ENCODE peak calls at places on chromosomes 11 and 22, in seven cellular contexts. B is HCT116, N is SK-N-SH, J is H1, I is HepG2, X is GM12878, U is K562. Y is an unnamed sample.
A peak's percentile ranks its signal among the peaks of the same experiment; 100 is the strongest.

GRCh38 chr11:134124660-134125451 is 56.0 kb downstream of the JAM3 start:
- DNase-seq in U (no peak), I (no peak), N (peak; percentile 86), B (no peak), J (peak; percentile 73), X (no peak), Y (peak; percentile 76)

GRCh38 chr11:102469196-102469821 is 16.7 kb upstream of the TMEM123 start:
- DNase-seq in N (no peak), U (no peak), I (no peak), B (no peak), J (no peak), X (no peak), Y (no peak)

GRCh38 chr11:69662021-69662698 is 13.0 kb downstream of the LTO1 start:
- DNase-seq in X (no peak), I (no peak), J (no peak), B (no peak), U (no peak), N (peak; percentile 61), Y (no peak)

GRCh38 chr11:116825854-116826750 is 3.0 kb upstream of the APOA4 start:
- DNase-seq in U (no peak), X (no peak), I (no peak), N (no peak), J (no peak), B (no peak), Y (no peak)

GRCh38 chr22:45645526-45646414 is 25.9 kb upstream of the ATXN10 start:
- DNase-seq in N (peak; percentile 94), X (no peak), J (peak; percentile 97), I (no peak), U (peak; percentile 78), B (peak; percentile 26), Y (peak; percentile 73)

GRCh38 chr11:78469905-78470304 is 52.3 kb upstream of the GAB2 start:
- DNase-seq in I (no peak), X (no peak), J (no peak), B (no peak), U (no peak), N (no peak), Y (no peak)

GRCh38 chr11:9875862-9876261 is 212.0 kb downstream of the SWAP70 start:
- DNase-seq in N (no peak), I (no peak), B (no peak), X (no peak), J (no peak), U (no peak), Y (no peak)

GRCh38 chr22:50191041-50191740 is 5.5 kb downstream of the TRABD start:
- DNase-seq in X (peak; percentile 85), U (no peak), B (no peak), J (no peak), I (no peak), N (peak; percentile 78), Y (no peak)

GRCh38 chr11:84163115-84163514 is 876.9 kb upstream of the CCDC90B start:
- DNase-seq in I (no peak), B (no peak), U (no peak), J (no peak), X (no peak), N (no peak), Y (no peak)

GRCh38 chr11:85682330-85683305 is 3.4 kb downstream of the CCDC89 start:
- DNase-seq in N (peak; percentile 81), X (no peak), I (no peak), B (no peak), U (peak; percentile 16), J (no peak), Y (no peak)

GRCh38 chr22:25564979-25565677 is 653 bp downstream of the GRK3 start:
- DNase-seq in I (no peak), N (peak; percentile 73), J (peak; percentile 83), B (no peak), X (no peak), U (no peak), Y (peak; percentile 20)

GRCh38 chr22:50702261-50702671 is 29.6 kb downstream of the SHANK3 start:
- DNase-seq in B (no peak), J (no peak), U (no peak), X (no peak), I (no peak), N (no peak), Y (no peak)

GRCh38 chr11:25860677-25861445 is 471.1 kb upstream of the ANO3 start:
- DNase-seq in N (no peak), J (no peak), X (no peak), B (no peak), U (no peak), I (no peak), Y (no peak)

GRCh38 chr11:76208438-76208828 is 2.1 kb upstream of the WNT11 start:
- DNase-seq in U (no peak), I (no peak), B (no peak), N (no peak), X (no peak), J (no peak), Y (no peak)

GRCh38 chr11:128318856-128319474 is 268.4 kb downstream of the ETS1 start:
- DNase-seq in U (no peak), I (no peak), X (peak; percentile 93), J (no peak), N (no peak), B (no peak), Y (no peak)

GRCh38 chr11:119567667-119568582 is 145.0 kb upstream of the THY1 start:
- DNase-seq in B (no peak), X (peak; percentile 56), U (no peak), I (no peak), N (peak; percentile 75), J (no peak), Y (no peak)

GRCh38 chr11:79076526-79077115 is 364.2 kb downstream of the TENM4 start:
- DNase-seq in I (peak; percentile 30), U (peak; percentile 55), B (peak; percentile 32), N (peak; percentile 53), X (no peak), J (no peak), Y (peak; percentile 52)

GRCh38 chr11:34721646-34722045 is 100.8 kb downstream of the EHF start:
- DNase-seq in X (no peak), B (no peak), J (no peak), I (no peak), U (no peak), N (no peak), Y (no peak)

GRCh38 chr11:72330131-72330727 is 86.3 kb upstream of the PHOX2A start:
- DNase-seq in I (no peak), B (no peak), X (no peak), U (no peak), N (no peak), J (no peak), Y (no peak)

GRCh38 chr11:75563501-75563977 is 1.5 kb downstream of the SERPINH1 start:
- DNase-seq in N (no peak), U (no peak), B (no peak), I (no peak), J (no peak), X (no peak), Y (no peak)

GRCh38 chr22:42891696-42892095 is 34.6 kb upstream of the ARFGAP3 start:
- DNase-seq in X (no peak), N (no peak), J (no peak), I (no peak), U (no peak), B (no peak), Y (no peak)

GRCh38 chr22:36641902-36642640 is 61.5 kb downstream of the CACNG2 start:
- DNase-seq in J (no peak), I (no peak), X (no peak), N (no peak), B (no peak), U (no peak), Y (no peak)

GRCh38 chr11:102109896-102110760 is at the start of gene YAP1:
- DNase-seq in I (peak; percentile 83), U (peak; percentile 43), X (no peak), B (peak; percentile 77), J (peak; percentile 91), N (peak; percentile 72), Y (peak; percentile 98)

GRCh38 chr11:6200975-6201374 is 2.0 kb downstream of the OR52W1 start:
- DNase-seq in J (no peak), I (no peak), X (no peak), B (no peak), U (no peak), N (no peak), Y (no peak)
- TF ChIP-seq JUND in J (no peak), I (no peak), X (no peak), B (no peak), U (no peak), N (no peak), Y (no peak)

DNA sequence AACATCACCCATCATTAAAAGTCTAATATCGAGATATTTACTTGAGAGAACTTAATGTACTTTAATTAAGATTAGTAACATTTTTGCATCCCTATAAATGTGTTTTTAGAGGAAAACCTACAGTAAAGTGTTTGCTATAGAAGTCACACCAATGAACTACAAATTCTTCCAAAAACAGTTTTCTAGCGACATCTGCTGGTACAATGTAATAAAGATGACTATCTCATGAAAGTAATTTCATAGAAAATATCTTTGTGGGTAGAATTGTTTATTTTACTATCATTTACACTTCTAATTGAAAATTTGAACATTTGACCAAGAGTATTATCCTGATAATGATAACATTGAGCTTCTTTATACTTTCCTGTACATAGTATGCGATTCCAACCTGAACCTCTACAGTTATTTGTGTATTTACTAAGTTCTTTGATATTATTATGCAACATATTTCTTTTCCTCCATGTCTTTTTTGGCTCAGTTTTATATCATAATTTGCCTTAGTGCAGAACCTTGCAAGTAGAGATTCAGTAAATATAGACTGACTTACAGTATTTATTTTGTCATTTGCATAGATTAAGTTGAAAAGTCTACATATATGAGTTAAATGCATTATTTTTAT is 252.7 kb downstream of the TMEM135 start:
- DNase-seq in J (no peak), X (no peak), U (peak; percentile 25), B (peak; percentile 38), I (peak; percentile 59), N (peak; percentile 50), Y (peak; percentile 84)
- TF ChIP-seq JUND in J (no peak), X (no peak), U (no peak), B (no peak), I (no peak), N (no peak), Y (no peak)

GRCh38 chr11:50170115-50170514 is 137.4 kb downstream of the OR4C45 start:
- DNase-seq in I (no peak), B (no peak), U (no peak), X (no peak), N (no peak), J (no peak), Y (no peak)
- TF ChIP-seq JUND in I (no peak), B (no peak), U (no peak), X (no peak), N (no peak), J (no peak), Y (no peak)

GRCh38 chr11:67299471-67300191 is 3.7 kb upstream of the SSH3 start:
- DNase-seq in U (no peak), I (no peak), J (no peak), X (no peak), N (no peak), B (no peak), Y (no peak)

GRCh38 chr11:67293090-67293489 is 4.0 kb downstream of the ANKRD13D start:
- DNase-seq in B (no peak), I (no peak), U (no peak), J (no peak), X (no peak), N (no peak), Y (no peak)

GRCh38 chr11:67298786-67299185 is 4.5 kb upstream of the SSH3 start:
- DNase-seq in J (no peak), B (no peak), U (no peak), X (no peak), I (no peak), N (no peak), Y (no peak)

GRCh38 chr11:67292671-67293070 is 3.6 kb downstream of the ANKRD13D start:
- DNase-seq in U (no peak), J (no peak), I (no peak), B (no peak), X (no peak), N (no peak), Y (no peak)

GRCh38 chr11:67295846-67296245 is 6.7 kb downstream of the ANKRD13D start:
- DNase-seq in J (no peak), X (no peak), I (no peak), N (no peak), U (no peak), B (no peak), Y (no peak)
- TF ChIP-seq JUND in J (no peak), X (no peak), I (no peak), N (no peak), U (no peak), B (no peak), Y (no peak)